ENCODE peak calls at places on chromosomes 1 and 21, in ten cellular contexts. K is HCT116, H is astrocyte, U is GM23248, V is fibroblast of lung, S is IMR-90, L is Karpas-422, C is SK-N-SH, T is neural progenitor cell, B is PC-3. R is an unnamed sample.
A peak's percentile ranks its signal among the peaks of the same experiment; 100 is the strongest.

GRCh38 chr1:226987179-226987536 is 47.1 kb downstream of the COQ8A start:
- DNase-seq in C (no peak), L (no peak), H (no peak), V (no peak), K (no peak), U (no peak), S (no peak), B (no peak), T (no peak), R (no peak)

GRCh38 chr1:32651461-32652073 is 559 bp downstream of the RBBP4 start:
- DNase-seq in U (peak; percentile 76), V (no peak), L (no peak), T (no peak), K (peak; percentile 8), B (peak; percentile 33), H (no peak), C (no peak), S (no peak), R (no peak)

GRCh38 chr1:234639968-234640367 is 30.0 kb upstream of the IRF2BP2 start:
- DNase-seq in C (no peak), T (no peak), S (no peak), L (no peak), U (no peak), K (no peak), H (no peak), B (no peak), V (no peak), R (no peak)

GRCh38 chr1:17922833-17923232 is 167.7 kb downstream of the ACTL8 start:
- DNase-seq in K (peak; percentile 24), L (peak; percentile 80), T (peak; percentile 86), S (peak; percentile 12), U (peak; percentile 62), V (peak; percentile 15), C (peak; percentile 71), H (no peak), B (peak; percentile 45), R (peak; percentile 17)

GRCh38 chr1:56477164-56478111 is 101.9 kb downstream of the PLPP3 start:
- DNase-seq in T (peak; percentile 79), L (no peak), H (peak; percentile 63), C (peak; percentile 39), B (no peak), K (no peak), U (peak; percentile 71), S (peak; percentile 65), V (peak; percentile 63), R (no peak)

GRCh38 chr1:21018673-21019072 is 158.0 kb downstream of the EIF4G3 start:
- DNase-seq in T (no peak), H (no peak), V (no peak), L (no peak), K (no peak), B (no peak), U (no peak), S (no peak), C (no peak), R (no peak)

GRCh38 chr1:45739137-45739536 is 11.3 kb downstream of the IPP start:
- DNase-seq in K (no peak), V (no peak), L (no peak), H (no peak), S (no peak), B (no peak), T (no peak), C (no peak), U (no peak), R (no peak)

GRCh38 chr1:234656981-234657651 is 47.1 kb upstream of the IRF2BP2 start:
- DNase-seq in H (peak; percentile 97), U (peak; percentile 99), V (peak; percentile 92), S (peak; percentile 99), K (peak; percentile 86), T (no peak), B (peak; percentile 97), L (no peak), C (peak; percentile 39), R (no peak)

GRCh38 chr1:210416049-210416448 is 87.3 kb downstream of the HHAT start:
- DNase-seq in L (no peak), U (no peak), T (no peak), S (no peak), C (no peak), B (no peak), K (no peak), H (no peak), V (no peak), R (no peak)

GRCh38 chr1:204128464-204128963 is 23.3 kb downstream of the ETNK2 start:
- DNase-seq in L (peak; percentile 54), S (no peak), C (no peak), H (no peak), U (peak; percentile 30), V (no peak), K (no peak), T (no peak), B (peak; percentile 33), R (no peak)

GRCh38 chr1:234208351-234208750 is 164.9 kb upstream of the COA6 start:
- DNase-seq in U (no peak), B (no peak), K (no peak), S (no peak), L (no peak), C (no peak), H (no peak), T (no peak), V (no peak), R (no peak)

GRCh38 chr1:152035406-152036315 is 1.1 kb downstream of the S100A11 start:
- DNase-seq in U (peak; percentile 70), T (no peak), K (no peak), B (peak; percentile 60), S (no peak), H (no peak), L (peak; percentile 46), C (no peak), V (peak; percentile 40), R (peak; percentile 61)

GRCh38 chr1:119136401-119136800 is 4.1 kb downstream of the WARS2 start:
- DNase-seq in L (no peak), H (peak; percentile 47), B (no peak), S (peak; percentile 54), V (peak; percentile 18), T (no peak), C (no peak), U (peak; percentile 84), K (no peak), R (no peak)

GRCh38 chr1:205351984-205352713 is 4.6 kb downstream of the KLHDC8A start:
- DNase-seq in L (no peak), U (peak; percentile 55), T (peak; percentile 66), B (peak; percentile 58), C (peak; percentile 57), K (no peak), H (no peak), V (peak; percentile 27), S (peak; percentile 40), R (no peak)

GRCh38 chr1:40703316-40703715 is 11.8 kb downstream of the NFYC start:
- DNase-seq in T (no peak), B (peak; percentile 28), H (peak; percentile 95), V (peak; percentile 90), L (no peak), K (no peak), C (no peak), U (peak; percentile 63), S (peak; percentile 87), R (no peak)

GRCh38 chr1:38804062-38804886 is 55.3 kb downstream of the RRAGC start:
- DNase-seq in L (no peak), H (no peak), S (no peak), U (peak; percentile 43), V (no peak), K (no peak), T (peak; percentile 83), B (no peak), C (peak; percentile 66), R (no peak)

GRCh38 chr1:236204043-236204442 is 61.7 kb downstream of the GPR137B start:
- DNase-seq in L (no peak), H (no peak), S (peak; percentile 65), U (peak; percentile 64), T (no peak), K (no peak), C (no peak), B (peak; percentile 40), V (peak; percentile 18), R (no peak)

GRCh38 chr21:38293765-38294164 is 37.0 kb downstream of the KCNJ15 start:
- DNase-seq in H (no peak), V (no peak), K (no peak), B (no peak), T (no peak), U (no peak), S (no peak), C (no peak), L (no peak), R (no peak)

GRCh38 chr1:211236633-211237321 is 22.4 kb upstream of the RCOR3 start:
- DNase-seq in H (peak; percentile 36), C (no peak), L (no peak), K (no peak), S (peak; percentile 17), U (peak; percentile 4), B (peak; percentile 26), V (no peak), T (no peak), R (no peak)

GRCh38 chr1:52674497-52675384 is 23.4 kb downstream of the COA7 start:
- DNase-seq in S (peak; percentile 38), V (no peak), L (no peak), H (peak; percentile 26), B (peak; percentile 79), T (no peak), U (no peak), K (no peak), C (no peak), R (peak; percentile 39)
- H4K20me1 ChIP-seq in S (no peaks in the 10 kb centered on the region), V (no peaks in the 10 kb centered on the region), L (no peaks in the 10 kb centered on the region), H (no peaks in the 10 kb centered on the region), B (no peaks in the 10 kb centered on the region), T (no peaks in the 10 kb centered on the region), U (no peaks in the 10 kb centered on the region), K (no peaks in the 10 kb centered on the region), C (no peaks in the 10 kb centered on the region), R (no peaks in the 10 kb centered on the region)

GRCh38 chr1:244151558-244151957 is 100.5 kb downstream of the ZBTB18 start:
- DNase-seq in V (no peak), U (no peak), C (no peak), H (no peak), B (no peak), K (no peak), T (no peak), S (no peak), L (no peak), R (no peak)
- H3K9ac ChIP-seq in V (no peak overlapping the region), U (no peak overlapping the region), C (no peak overlapping the region), H (no peak overlapping the region), B (no peak overlapping the region), K (no peak overlapping the region), T (no peak overlapping the region), S (no peak overlapping the region), L (no peak overlapping the region), R (no peak overlapping the region)

DNA sequence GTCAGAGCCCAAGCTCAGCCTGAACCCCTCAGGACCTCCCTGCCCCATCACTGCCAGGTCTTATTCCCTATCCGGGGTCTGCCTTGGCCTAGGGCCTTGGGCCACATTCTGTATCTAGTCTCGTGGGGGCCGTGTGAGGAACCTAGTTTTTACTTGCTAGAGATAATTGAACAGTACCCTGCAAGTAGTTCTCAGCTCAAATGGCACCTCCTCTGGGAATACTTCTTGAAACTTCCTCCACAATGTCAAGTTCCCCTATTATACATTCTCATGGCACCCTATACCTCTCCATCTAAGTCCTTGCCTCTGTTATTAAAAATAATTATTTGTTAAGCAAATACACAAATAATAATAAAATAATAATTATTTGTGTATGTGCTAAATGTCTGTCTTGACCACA is 32.9 kb upstream of the CSF1 start:
- DNase-seq in K (no peak), T (no peak), B (no peak), L (peak; percentile 77), S (no peak), U (no peak), C (no peak), H (no peak), V (no peak), R (no peak)
- H3K4me3 ChIP-seq in K (no peak overlapping the region), T (no peak overlapping the region), B (no peak overlapping the region), L (no peak overlapping the region), S (no peak overlapping the region), U (peak overlapping the region; percentile 41), C (no peak overlapping the region), H (no peak overlapping the region), V (no peak overlapping the region), R (no peak overlapping the region)

GRCh38 chr1:197915797-197916686 is 1.1 kb upstream of the LHX9 start:
- DNase-seq in L (no peak), U (peak; percentile 72), C (peak; percentile 90), V (peak; percentile 51), K (peak; percentile 53), B (peak; percentile 79), S (peak; percentile 61), H (peak; percentile 30), T (peak; percentile 95), R (no peak)
- H4K20me1 ChIP-seq in L (no peaks in the 10 kb centered on the region), U (no peaks in the 10 kb centered on the region), C (no peaks in the 10 kb centered on the region), V (no peaks in the 10 kb centered on the region), K (no peaks in the 10 kb centered on the region), B (no peaks in the 10 kb centered on the region), S (peaks cover 5% of the 10 kb centered on the region), H (peaks cover 8% of the 10 kb centered on the region), T (peaks cover 26% of the 10 kb centered on the region), R (no peaks in the 10 kb centered on the region)